ENCODE peak calls at places on chromosome 12, in eight cellular contexts. One of them, this sample, is unnamed.

GRCh38 chr12:39441963-39442894 is 691 bp downstream of the KIF21A start:
- DNase-seq in suprapubic skin: peak
- DNase-seq in tibial nerve: peak
- DNase-seq in sigmoid colon: peak
- DNase-seq in Calu3: peak
- DNase-seq in endothelial cell: peak
- DNase-seq in endodermal cell: peak
- DNase-seq in mammary epithelial cell: peak
- DNase-seq in this sample: no peak

GRCh38 chr12:110246690-110247339 is 34.2 kb upstream of the ATP2A2 start:
- DNase-seq in suprapubic skin: no peak
- DNase-seq in tibial nerve: no peak
- DNase-seq in sigmoid colon: no peak
- DNase-seq in Calu3: no peak
- DNase-seq in endothelial cell: no peak
- DNase-seq in endodermal cell: no peak
- DNase-seq in mammary epithelial cell: no peak
- DNase-seq in this sample: no peak

GRCh38 chr12:103632554-103633216 is 45.6 kb downstream of the STAB2 start:
- DNase-seq in suprapubic skin: peak
- DNase-seq in tibial nerve: no peak
- DNase-seq in sigmoid colon: no peak
- DNase-seq in Calu3: peak
- DNase-seq in endothelial cell: peak
- DNase-seq in endodermal cell: peak
- DNase-seq in mammary epithelial cell: peak
- DNase-seq in this sample: no peak

GRCh38 chr12:113766880-113767878 is 198.9 kb downstream of the RBM19 start:
- DNase-seq in suprapubic skin: no peak
- DNase-seq in tibial nerve: no peak
- DNase-seq in sigmoid colon: no peak
- DNase-seq in Calu3: peak
- DNase-seq in endothelial cell: no peak
- DNase-seq in endodermal cell: peak
- DNase-seq in mammary epithelial cell: peak
- DNase-seq in this sample: no peak

GRCh38 chr12:24415934-24416333 is 466.5 kb upstream of the SOX5 start:
- DNase-seq in suprapubic skin: no peak
- DNase-seq in tibial nerve: no peak
- DNase-seq in sigmoid colon: no peak
- DNase-seq in Calu3: no peak
- DNase-seq in endothelial cell: no peak
- DNase-seq in endodermal cell: peak
- DNase-seq in mammary epithelial cell: no peak
- DNase-seq in this sample: no peak

GRCh38 chr12:56377310-56377988 is 14.8 kb upstream of the APOF start:
- DNase-seq in suprapubic skin: no peak
- DNase-seq in tibial nerve: no peak
- DNase-seq in sigmoid colon: no peak
- DNase-seq in Calu3: no peak
- DNase-seq in endothelial cell: no peak
- DNase-seq in endodermal cell: peak
- DNase-seq in mammary epithelial cell: peak
- DNase-seq in this sample: no peak

GRCh38 chr12:132199526-132200319 is 55.5 kb downstream of the NOC4L start:
- DNase-seq in suprapubic skin: no peak
- DNase-seq in tibial nerve: no peak
- DNase-seq in sigmoid colon: no peak
- DNase-seq in Calu3: no peak
- DNase-seq in endothelial cell: no peak
- DNase-seq in endodermal cell: no peak
- DNase-seq in mammary epithelial cell: no peak
- DNase-seq in this sample: no peak

GRCh38 chr12:113899844-113900471 is 66.2 kb downstream of the RBM19 start:
- DNase-seq in suprapubic skin: no peak
- DNase-seq in tibial nerve: no peak
- DNase-seq in sigmoid colon: no peak
- DNase-seq in Calu3: no peak
- DNase-seq in endothelial cell: no peak
- DNase-seq in endodermal cell: peak
- DNase-seq in mammary epithelial cell: peak
- DNase-seq in this sample: no peak

GRCh38 chr12:40020261-40020691 is 85.6 kb downstream of the SLC2A13 start:
- DNase-seq in suprapubic skin: no peak
- DNase-seq in tibial nerve: no peak
- DNase-seq in sigmoid colon: no peak
- DNase-seq in Calu3: no peak
- DNase-seq in endothelial cell: no peak
- DNase-seq in endodermal cell: peak
- DNase-seq in mammary epithelial cell: no peak
- DNase-seq in this sample: no peak

GRCh38 chr12:5059358-5059757 is 15.7 kb downstream of the KCNA5 start:
- DNase-seq in suprapubic skin: no peak
- DNase-seq in tibial nerve: no peak
- DNase-seq in sigmoid colon: no peak
- DNase-seq in Calu3: no peak
- DNase-seq in endothelial cell: no peak
- DNase-seq in endodermal cell: no peak
- DNase-seq in mammary epithelial cell: no peak
- DNase-seq in this sample: no peak

GRCh38 chr12:124608451-124608870 is 41.0 kb upstream of the NCOR2 start:
- DNase-seq in suprapubic skin: no peak
- DNase-seq in tibial nerve: no peak
- DNase-seq in sigmoid colon: no peak
- DNase-seq in Calu3: no peak
- DNase-seq in endothelial cell: no peak
- DNase-seq in endodermal cell: no peak
- DNase-seq in mammary epithelial cell: no peak
- DNase-seq in this sample: no peak

GRCh38 chr12:75786071-75786470 is 245.5 kb downstream of the PHLDA1 start:
- DNase-seq in suprapubic skin: no peak
- DNase-seq in tibial nerve: no peak
- DNase-seq in sigmoid colon: no peak
- DNase-seq in Calu3: no peak
- DNase-seq in endothelial cell: no peak
- DNase-seq in endodermal cell: no peak
- DNase-seq in mammary epithelial cell: no peak
- DNase-seq in this sample: no peak

GRCh38 chr12:51172515-51173431 is at the start of gene TFCP2:
- DNase-seq in suprapubic skin: peak
- DNase-seq in tibial nerve: peak
- DNase-seq in sigmoid colon: peak
- DNase-seq in Calu3: peak
- DNase-seq in endothelial cell: peak
- DNase-seq in endodermal cell: peak
- DNase-seq in mammary epithelial cell: peak
- DNase-seq in this sample: peak

DNA sequence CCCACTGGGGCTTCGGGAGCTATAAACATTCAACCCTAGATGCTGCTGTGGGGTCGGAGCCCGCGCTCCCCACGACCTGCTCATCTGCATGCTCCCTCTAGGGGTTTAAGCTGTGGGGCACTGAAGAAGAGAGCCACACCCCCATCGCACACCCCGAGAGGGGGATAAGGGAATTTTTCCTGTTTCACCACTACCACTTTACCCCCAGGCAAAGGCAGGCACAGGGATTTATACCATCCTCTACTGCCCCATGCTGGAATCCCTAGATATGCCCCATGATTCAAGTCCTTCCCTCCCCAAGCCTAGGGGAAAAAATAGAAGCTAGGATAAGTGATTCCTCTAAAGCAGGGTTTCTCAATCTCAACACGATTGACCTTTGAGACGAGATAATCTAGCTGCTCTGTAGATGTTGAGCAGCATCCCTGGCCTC is 59.9 kb upstream of the CCDC60 start:
- DNase-seq in suprapubic skin: no peak
- DNase-seq in tibial nerve: no peak
- DNase-seq in sigmoid colon: no peak
- DNase-seq in Calu3: no peak
- DNase-seq in endothelial cell: no peak
- DNase-seq in endodermal cell: no peak
- DNase-seq in mammary epithelial cell: no peak
- DNase-seq in this sample: no peak
- TF ChIP-seq CTCF in suprapubic skin: no peak
- TF ChIP-seq CTCF in tibial nerve: no peak
- TF ChIP-seq CTCF in sigmoid colon: no peak
- TF ChIP-seq CTCF in Calu3: no peak
- TF ChIP-seq CTCF in endothelial cell: no peak
- TF ChIP-seq CTCF in endodermal cell: peak
- TF ChIP-seq CTCF in mammary epithelial cell: no peak
- TF ChIP-seq CTCF in this sample: no peak

DNA sequence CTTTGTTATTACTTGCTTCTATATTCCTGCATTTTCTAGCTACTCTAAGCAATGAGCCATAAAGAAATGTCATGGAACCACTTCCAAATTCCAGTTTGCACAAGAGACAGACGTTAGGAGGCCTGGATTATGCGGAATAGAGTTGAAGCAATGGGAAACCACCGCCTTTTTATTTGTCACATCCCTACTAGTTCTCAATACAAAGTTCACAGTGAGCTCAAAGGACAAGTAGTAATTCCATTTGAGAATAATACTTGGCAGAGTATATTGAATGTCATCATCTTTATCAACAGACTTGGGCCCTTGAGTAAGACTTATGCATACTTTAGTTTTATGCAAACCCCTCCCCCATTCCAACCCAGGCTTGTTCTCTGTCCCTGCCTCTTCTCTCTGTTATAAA is 3.7 kb upstream of the SLC15A5 start:
- DNase-seq in suprapubic skin: no peak
- DNase-seq in tibial nerve: no peak
- DNase-seq in sigmoid colon: no peak
- DNase-seq in Calu3: no peak
- DNase-seq in endothelial cell: no peak
- DNase-seq in endodermal cell: no peak
- DNase-seq in mammary epithelial cell: no peak
- DNase-seq in this sample: no peak
- TF ChIP-seq CTCF in suprapubic skin: no peak
- TF ChIP-seq CTCF in tibial nerve: no peak
- TF ChIP-seq CTCF in sigmoid colon: no peak
- TF ChIP-seq CTCF in Calu3: no peak
- TF ChIP-seq CTCF in endothelial cell: no peak
- TF ChIP-seq CTCF in endodermal cell: no peak
- TF ChIP-seq CTCF in mammary epithelial cell: no peak
- TF ChIP-seq CTCF in this sample: no peak

GRCh38 chr12:64525461-64526160 is 73.7 kb downstream of the TBK1 start:
- DNase-seq in suprapubic skin: no peak
- DNase-seq in tibial nerve: no peak
- DNase-seq in sigmoid colon: no peak
- DNase-seq in Calu3: no peak
- DNase-seq in endothelial cell: no peak
- DNase-seq in endodermal cell: peak
- DNase-seq in mammary epithelial cell: no peak
- DNase-seq in this sample: no peak
- TF ChIP-seq CTCF in suprapubic skin: no peak
- TF ChIP-seq CTCF in tibial nerve: no peak
- TF ChIP-seq CTCF in sigmoid colon: no peak
- TF ChIP-seq CTCF in Calu3: no peak
- TF ChIP-seq CTCF in endothelial cell: no peak
- TF ChIP-seq CTCF in endodermal cell: peak
- TF ChIP-seq CTCF in mammary epithelial cell: no peak
- TF ChIP-seq CTCF in this sample: no peak

GRCh38 chr12:26402648-26403047 is 207.3 kb downstream of the SSPN start:
- DNase-seq in suprapubic skin: no peak
- DNase-seq in tibial nerve: no peak
- DNase-seq in sigmoid colon: no peak
- DNase-seq in Calu3: peak
- DNase-seq in endothelial cell: no peak
- DNase-seq in endodermal cell: peak
- DNase-seq in mammary epithelial cell: peak
- DNase-seq in this sample: no peak
- TF ChIP-seq CTCF in suprapubic skin: no peak
- TF ChIP-seq CTCF in tibial nerve: no peak
- TF ChIP-seq CTCF in sigmoid colon: no peak
- TF ChIP-seq CTCF in Calu3: peak
- TF ChIP-seq CTCF in endothelial cell: no peak
- TF ChIP-seq CTCF in endodermal cell: peak
- TF ChIP-seq CTCF in mammary epithelial cell: peak
- TF ChIP-seq CTCF in this sample: peak

GRCh38 chr12:3533703-3534386 is 42.8 kb downstream of the PRMT8 start:
- DNase-seq in suprapubic skin: peak
- DNase-seq in tibial nerve: no peak
- DNase-seq in sigmoid colon: peak
- DNase-seq in Calu3: no peak
- DNase-seq in endothelial cell: no peak
- DNase-seq in endodermal cell: peak
- DNase-seq in mammary epithelial cell: no peak
- DNase-seq in this sample: peak
- TF ChIP-seq CTCF in suprapubic skin: no peak
- TF ChIP-seq CTCF in tibial nerve: no peak
- TF ChIP-seq CTCF in sigmoid colon: no peak
- TF ChIP-seq CTCF in Calu3: no peak
- TF ChIP-seq CTCF in endothelial cell: no peak
- TF ChIP-seq CTCF in endodermal cell: peak
- TF ChIP-seq CTCF in mammary epithelial cell: no peak
- TF ChIP-seq CTCF in this sample: no peak

GRCh38 chr12:22668441-22668840 is 43.5 kb downstream of the ETNK1 start:
- DNase-seq in suprapubic skin: no peak
- DNase-seq in tibial nerve: no peak
- DNase-seq in sigmoid colon: no peak
- DNase-seq in Calu3: no peak
- DNase-seq in endothelial cell: no peak
- DNase-seq in endodermal cell: no peak
- DNase-seq in mammary epithelial cell: no peak
- DNase-seq in this sample: no peak

GRCh38 chr12:22665476-22665875 is 40.5 kb downstream of the ETNK1 start:
- DNase-seq in suprapubic skin: no peak
- DNase-seq in tibial nerve: no peak
- DNase-seq in sigmoid colon: no peak
- DNase-seq in Calu3: no peak
- DNase-seq in endothelial cell: no peak
- DNase-seq in endodermal cell: no peak
- DNase-seq in mammary epithelial cell: no peak
- DNase-seq in this sample: no peak

GRCh38 chr12:22667122-22667521 is 42.2 kb downstream of the ETNK1 start:
- DNase-seq in suprapubic skin: no peak
- DNase-seq in tibial nerve: no peak
- DNase-seq in sigmoid colon: no peak
- DNase-seq in Calu3: no peak
- DNase-seq in endothelial cell: no peak
- DNase-seq in endodermal cell: no peak
- DNase-seq in mammary epithelial cell: no peak
- DNase-seq in this sample: no peak

GRCh38 chr12:22672951-22673350 is 48.0 kb downstream of the ETNK1 start:
- DNase-seq in suprapubic skin: no peak
- DNase-seq in tibial nerve: no peak
- DNase-seq in sigmoid colon: no peak
- DNase-seq in Calu3: no peak
- DNase-seq in endothelial cell: no peak
- DNase-seq in endodermal cell: no peak
- DNase-seq in mammary epithelial cell: peak
- DNase-seq in this sample: no peak

GRCh38 chr12:22670762-22671161 is 45.8 kb downstream of the ETNK1 start:
- DNase-seq in suprapubic skin: no peak
- DNase-seq in tibial nerve: no peak
- DNase-seq in sigmoid colon: no peak
- DNase-seq in Calu3: no peak
- DNase-seq in endothelial cell: no peak
- DNase-seq in endodermal cell: no peak
- DNase-seq in mammary epithelial cell: no peak
- DNase-seq in this sample: no peak
- TF ChIP-seq CTCF in suprapubic skin: no peak
- TF ChIP-seq CTCF in tibial nerve: no peak
- TF ChIP-seq CTCF in sigmoid colon: no peak
- TF ChIP-seq CTCF in Calu3: no peak
- TF ChIP-seq CTCF in endothelial cell: no peak
- TF ChIP-seq CTCF in endodermal cell: peak
- TF ChIP-seq CTCF in mammary epithelial cell: peak
- TF ChIP-seq CTCF in this sample: peak